ENCODE peak calls at places on chromosome 19, in nine cellular contexts. R is astrocyte of the cerebellum, K is left lung, I is transverse colon, C is fibroblast of pulmonary artery, W is PC-3, M is coronary artery, F is WTC11, U is breast epithelium. J is an unnamed sample.

GRCh38 chr19:12745166-12745897 is 6.3 kb upstream of the BEST2 start:
- DNase-seq in R (peak), K (no peak), I (no peak), C (no peak), W (no peak), M (no peak), F (no peak), U (no peak), J (no peak)

GRCh38 chr19:48975947-48976847 is 11.1 kb downstream of the FTL start:
- DNase-seq in R (no peak), K (no peak), I (no peak), C (no peak), W (no peak), M (no peak), F (peak), U (no peak), J (no peak)

GRCh38 chr19:43636121-43636683 is 3.4 kb downstream of the CADM4 start:
- DNase-seq in R (no peak), K (no peak), I (no peak), C (no peak), W (no peak), M (no peak), F (peak), U (no peak), J (no peak)

GRCh38 chr19:6343462-6343861 is 10.1 kb upstream of the ACER1 start:
- DNase-seq in R (no peak), K (peak), I (no peak), C (no peak), W (no peak), M (no peak), F (no peak), U (no peak), J (no peak)

GRCh38 chr19:8204961-8205360 is 4.2 kb upstream of the CERS4 start:
- DNase-seq in R (no peak), K (no peak), I (no peak), C (no peak), W (peak), M (no peak), F (peak), U (peak), J (peak)

GRCh38 chr19:38727868-38728660 is 16.2 kb downstream of the CAPN12 start:
- DNase-seq in R (no peak), K (peak), I (no peak), C (peak), W (no peak), M (no peak), F (no peak), U (no peak), J (no peak)

GRCh38 chr19:8403098-8403819 is 9.8 kb upstream of the MARCHF2 start:
- DNase-seq in R (no peak), K (no peak), I (no peak), C (no peak), W (no peak), M (no peak), F (no peak), U (no peak), J (no peak)

GRCh38 chr19:6509118-6509971 is 7.2 kb upstream of the TUBB4A start:
- DNase-seq in R (no peak), K (no peak), I (no peak), C (no peak), W (no peak), M (no peak), F (no peak), U (no peak), J (no peak)

GRCh38 chr19:20912973-20913372 is 10.1 kb upstream of the ZNF85 start:
- DNase-seq in R (no peak), K (no peak), I (no peak), C (no peak), W (peak), M (no peak), F (no peak), U (no peak), J (no peak)

GRCh38 chr19:18915639-18916038 is 3.5 kb downstream of the COPE start:
- DNase-seq in R (no peak), K (no peak), I (peak), C (peak), W (peak), M (no peak), F (peak), U (no peak), J (peak)

GRCh38 chr19:16370671-16371391 is 46.2 kb downstream of the KLF2 start:
- DNase-seq in R (no peak), K (peak), I (no peak), C (no peak), W (no peak), M (no peak), F (no peak), U (no peak), J (no peak)

GRCh38 chr19:16373539-16373938 is 48.9 kb downstream of the KLF2 start:
- DNase-seq in R (no peak), K (peak), I (no peak), C (peak), W (no peak), M (no peak), F (no peak), U (no peak), J (no peak)

GRCh38 chr19:16373079-16373478 is 48.5 kb downstream of the KLF2 start:
- DNase-seq in R (no peak), K (peak), I (no peak), C (no peak), W (no peak), M (no peak), F (no peak), U (no peak), J (no peak)

GRCh38 chr19:16371540-16371986 is 46.9 kb downstream of the KLF2 start:
- DNase-seq in R (no peak), K (peak), I (peak), C (no peak), W (no peak), M (no peak), F (no peak), U (no peak), J (peak)

GRCh38 chr19:16372065-16372915 is 47.7 kb downstream of the KLF2 start:
- DNase-seq in R (no peak), K (peak), I (no peak), C (no peak), W (no peak), M (no peak), F (no peak), U (no peak), J (no peak)
- TF ChIP-seq CTCF in R (no peak), K (no peak), I (no peak), C (no peak), W (no peak), M (no peak), F (no peak), U (no peak), J (no peak)

DNA sequence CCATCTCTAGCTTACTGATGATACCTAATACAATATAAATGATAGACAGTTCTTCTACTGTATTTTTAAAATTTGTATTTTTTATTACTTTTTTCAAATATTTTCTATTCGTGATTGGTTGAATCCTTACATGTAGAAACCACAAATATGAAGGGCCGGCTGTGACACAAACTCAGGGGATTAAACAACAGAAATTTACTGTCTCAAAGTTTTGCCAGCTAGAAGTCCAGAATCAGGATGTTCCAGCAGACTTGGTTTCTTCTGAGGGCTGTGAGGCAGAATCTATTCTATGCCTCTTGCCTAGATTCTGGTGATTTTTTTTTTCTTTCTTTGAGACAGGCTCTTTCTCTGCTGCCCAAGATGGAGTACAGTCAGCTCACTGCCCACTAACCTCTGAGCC is 13.8 kb downstream of the FPR1 start:
- DNase-seq in R (no peak), K (no peak), I (no peak), C (no peak), W (no peak), M (no peak), F (no peak), U (no peak), J (no peak)
- TF ChIP-seq CTCF in R (no peak), K (no peak), I (no peak), C (no peak), W (no peak), M (no peak), F (no peak), U (no peak), J (no peak)

GRCh38 chr19:47767349-47767748 is 11.2 kb upstream of the SELENOW start:
- DNase-seq in R (no peak), K (no peak), I (no peak), C (no peak), W (no peak), M (no peak), F (no peak), U (no peak), J (no peak)

GRCh38 chr19:47765522-47766358 is 12.8 kb upstream of the SELENOW start:
- DNase-seq in R (peak), K (peak), I (peak), C (peak), W (peak), M (no peak), F (peak), U (peak), J (peak)

GRCh38 chr19:47768604-47769003 is 9.9 kb upstream of the SELENOW start:
- DNase-seq in R (no peak), K (no peak), I (no peak), C (no peak), W (no peak), M (no peak), F (no peak), U (no peak), J (no peak)

GRCh38 chr19:47766670-47767069 is 11.8 kb upstream of the SELENOW start:
- DNase-seq in R (no peak), K (no peak), I (no peak), C (no peak), W (no peak), M (no peak), F (no peak), U (no peak), J (no peak)

GRCh38 chr19:47766359-47766620 is 12.2 kb upstream of the SELENOW start:
- DNase-seq in R (no peak), K (no peak), I (no peak), C (no peak), W (no peak), M (no peak), F (no peak), U (no peak), J (no peak)
- TF ChIP-seq CTCF in R (no peak), K (no peak), I (no peak), C (no peak), W (no peak), M (no peak), F (no peak), U (no peak), J (no peak)

DNA sequence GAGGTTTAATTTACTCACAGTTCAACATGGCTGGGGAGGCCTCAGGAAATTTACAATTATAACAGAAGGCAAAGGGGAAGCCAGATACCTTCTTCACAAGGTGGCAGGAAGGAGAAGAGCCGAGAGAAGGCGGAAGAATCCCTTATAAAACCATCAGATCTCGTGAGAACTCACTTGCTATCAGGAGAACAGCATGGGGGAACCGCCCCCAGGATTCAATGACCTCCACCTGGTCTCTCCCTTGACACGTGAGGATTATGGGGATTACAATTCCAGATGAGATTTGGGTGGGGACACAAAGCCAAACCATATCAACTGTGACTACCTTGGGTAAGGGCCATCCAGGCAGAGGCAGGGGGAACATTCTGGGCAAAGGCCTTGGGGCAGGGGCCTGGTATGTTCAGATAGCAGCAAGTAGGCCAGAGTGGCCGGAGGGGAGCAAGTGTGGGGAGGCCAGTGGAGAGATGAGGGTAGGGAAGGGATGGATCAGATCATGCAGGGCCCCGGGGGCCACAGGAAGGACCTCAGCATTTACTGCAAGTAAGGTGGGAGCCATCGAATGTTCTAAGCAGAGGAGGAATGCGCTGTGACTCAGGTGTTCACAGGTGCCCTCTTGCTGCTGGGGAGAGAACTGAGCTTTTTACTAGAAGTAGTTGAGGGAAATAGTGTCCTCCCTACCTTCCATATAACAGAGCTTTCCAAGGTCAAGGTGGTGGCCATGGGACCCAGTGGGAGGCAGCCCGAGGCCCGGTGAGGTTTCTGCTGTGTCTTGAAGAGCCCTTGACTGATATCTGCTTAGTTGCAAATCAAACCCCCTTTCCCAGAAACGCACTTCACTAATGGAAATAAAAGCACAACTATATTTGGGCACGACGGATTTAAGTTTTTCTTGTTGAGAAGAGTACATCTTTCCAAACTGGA is 18.0 kb downstream of the RAB3D start:
- DNase-seq in R (no peak), K (peak), I (no peak), C (no peak), W (no peak), M (no peak), F (no peak), U (no peak), J (no peak)
- TF ChIP-seq CTCF in R (no peak), K (peak), I (no peak), C (no peak), W (no peak), M (no peak), F (no peak), U (no peak), J (no peak)

GRCh38 chr19:47056416-47056815 is 8.0 kb upstream of the TMEM160 start:
- DNase-seq in R (no peak), K (no peak), I (no peak), C (no peak), W (no peak), M (no peak), F (no peak), U (no peak), J (no peak)
- TF ChIP-seq CTCF in R (no peak), K (no peak), I (no peak), C (no peak), W (no peak), M (no peak), F (no peak), U (no peak), J (no peak)

GRCh38 chr19:2477141-2477710 is 1.3 kb downstream of the GADD45B start:
- DNase-seq in R (no peak), K (peak), I (peak), C (no peak), W (peak), M (no peak), F (no peak), U (peak), J (peak)

GRCh38 chr19:2477732-2478191 is 1.8 kb downstream of the GADD45B start:
- DNase-seq in R (no peak), K (no peak), I (peak), C (peak), W (peak), M (no peak), F (no peak), U (no peak), J (no peak)

GRCh38 chr19:2479556-2480194 is 3.7 kb downstream of the GADD45B start:
- DNase-seq in R (no peak), K (no peak), I (no peak), C (peak), W (no peak), M (no peak), F (no peak), U (no peak), J (no peak)

GRCh38 chr19:2478756-2479555 is 3.0 kb downstream of the GADD45B start:
- DNase-seq in R (no peak), K (peak), I (peak), C (peak), W (peak), M (peak), F (peak), U (peak), J (peak)

GRCh38 chr19:2478324-2478755 is 2.4 kb downstream of the GADD45B start:
- DNase-seq in R (no peak), K (no peak), I (peak), C (peak), W (peak), M (no peak), F (no peak), U (peak), J (peak)
- TF ChIP-seq CTCF in R (no peak), K (peak), I (peak), C (peak), W (no peak), M (no peak), F (no peak), U (peak), J (peak)

J was measured in Calu3.